ENCODE peak calls at places on chromosomes 4 and X, in five cellular contexts. One of them, this sample, is unnamed.

GRCh38 chr4:4334798-4335520 is 44.9 kb downstream of the ZBTB49 start:
- DNase-seq in neuronal stem cell: peak
- DNase-seq in H1: peak
- DNase-seq in trophoblast cell: peak
- DNase-seq in mesenchymal stem cell: peak
- DNase-seq in this sample: peak

GRCh38 chr4:117481742-117482141 is 396.4 kb upstream of the TRAM1L1 start:
- DNase-seq in neuronal stem cell: no peak
- DNase-seq in H1: no peak
- DNase-seq in trophoblast cell: peak
- DNase-seq in mesenchymal stem cell: peak
- DNase-seq in this sample: no peak

GRCh38 chr4:101066586-101066985 is 280.7 kb downstream of the PPP3CA start:
- DNase-seq in neuronal stem cell: no peak
- DNase-seq in H1: no peak
- DNase-seq in trophoblast cell: no peak
- DNase-seq in mesenchymal stem cell: no peak
- DNase-seq in this sample: no peak

GRCh38 chrX:45006002-45006800 is 133.2 kb downstream of the KDM6A start:
- DNase-seq in neuronal stem cell: no peak
- DNase-seq in H1: no peak
- DNase-seq in trophoblast cell: no peak
- DNase-seq in mesenchymal stem cell: no peak
- DNase-seq in this sample: peak

GRCh38 chr4:175504316-175504715 is 307.7 kb downstream of the GPM6A start:
- DNase-seq in neuronal stem cell: no peak
- DNase-seq in H1: no peak
- DNase-seq in trophoblast cell: peak
- DNase-seq in mesenchymal stem cell: no peak
- DNase-seq in this sample: no peak

GRCh38 chr4:163587867-163588266 is 93.4 kb downstream of the TMA16 start:
- DNase-seq in neuronal stem cell: no peak
- DNase-seq in H1: peak
- DNase-seq in trophoblast cell: peak
- DNase-seq in mesenchymal stem cell: no peak
- DNase-seq in this sample: no peak

GRCh38 chrX:72276478-72276953 is 532 bp downstream of the RPS4X start:
- DNase-seq in neuronal stem cell: no peak
- DNase-seq in H1: no peak
- DNase-seq in trophoblast cell: no peak
- DNase-seq in mesenchymal stem cell: no peak
- DNase-seq in this sample: no peak

GRCh38 chrX:149131780-149132179 is 373.3 kb downstream of the IDS start:
- DNase-seq in neuronal stem cell: no peak
- DNase-seq in H1: no peak
- DNase-seq in trophoblast cell: no peak
- DNase-seq in mesenchymal stem cell: peak
- DNase-seq in this sample: no peak

GRCh38 chr4:74223801-74224200 is 65.9 kb downstream of the MTHFD2L start:
- DNase-seq in neuronal stem cell: no peak
- DNase-seq in H1: no peak
- DNase-seq in trophoblast cell: peak
- DNase-seq in mesenchymal stem cell: peak
- DNase-seq in this sample: no peak

GRCh38 chr4:1091561-1091995 is 21.8 kb downstream of the RNF212 start:
- DNase-seq in neuronal stem cell: no peak
- DNase-seq in H1: no peak
- DNase-seq in trophoblast cell: no peak
- DNase-seq in mesenchymal stem cell: no peak
- DNase-seq in this sample: peak

GRCh38 chr4:101259876-101260275 is 87.5 kb downstream of the PPP3CA start:
- DNase-seq in neuronal stem cell: no peak
- DNase-seq in H1: no peak
- DNase-seq in trophoblast cell: peak
- DNase-seq in mesenchymal stem cell: no peak
- DNase-seq in this sample: no peak

GRCh38 chrX:15170927-15171326 is 99.0 kb downstream of the ASB9 start:
- DNase-seq in neuronal stem cell: no peak
- DNase-seq in H1: no peak
- DNase-seq in trophoblast cell: no peak
- DNase-seq in mesenchymal stem cell: peak
- DNase-seq in this sample: no peak

GRCh38 chr4:75702919-75703411 is 21.4 kb upstream of the USO1 start:
- DNase-seq in neuronal stem cell: no peak
- DNase-seq in H1: peak
- DNase-seq in trophoblast cell: no peak
- DNase-seq in mesenchymal stem cell: peak
- DNase-seq in this sample: peak

GRCh38 chrX:138745215-138745614 is 33.7 kb upstream of the FGF13 start:
- DNase-seq in neuronal stem cell: peak
- DNase-seq in H1: no peak
- DNase-seq in trophoblast cell: peak
- DNase-seq in mesenchymal stem cell: peak
- DNase-seq in this sample: no peak

GRCh38 chr4:165974647-165975335 is 101.8 kb downstream of the TLL1 start:
- DNase-seq in neuronal stem cell: no peak
- DNase-seq in H1: no peak
- DNase-seq in trophoblast cell: no peak
- DNase-seq in mesenchymal stem cell: no peak
- DNase-seq in this sample: no peak

GRCh38 chr4:184792950-184793555 is 32.7 kb downstream of the ACSL1 start:
- DNase-seq in neuronal stem cell: no peak
- DNase-seq in H1: no peak
- DNase-seq in trophoblast cell: peak
- DNase-seq in mesenchymal stem cell: peak
- DNase-seq in this sample: no peak

GRCh38 chr4:3437582-3437936 is 4.2 kb upstream of the HGFAC start:
- DNase-seq in neuronal stem cell: no peak
- DNase-seq in H1: no peak
- DNase-seq in trophoblast cell: peak
- DNase-seq in mesenchymal stem cell: no peak
- DNase-seq in this sample: no peak

GRCh38 chr4:56671373-56671772 is 9.7 kb downstream of the HOPX start:
- DNase-seq in neuronal stem cell: no peak
- DNase-seq in H1: no peak
- DNase-seq in trophoblast cell: no peak
- DNase-seq in mesenchymal stem cell: no peak
- DNase-seq in this sample: no peak

GRCh38 chr4:54099959-54100606 is at the start of gene GSX2:
- DNase-seq in neuronal stem cell: no peak
- DNase-seq in H1: peak
- DNase-seq in trophoblast cell: no peak
- DNase-seq in mesenchymal stem cell: no peak
- DNase-seq in this sample: peak

GRCh38 chr4:54098375-54098774 is 1.6 kb upstream of the GSX2 start:
- DNase-seq in neuronal stem cell: no peak
- DNase-seq in H1: no peak
- DNase-seq in trophoblast cell: no peak
- DNase-seq in mesenchymal stem cell: no peak
- DNase-seq in this sample: no peak

GRCh38 chr4:54100607-54101189 is 735 bp downstream of the GSX2 start:
- DNase-seq in neuronal stem cell: no peak
- DNase-seq in H1: peak
- DNase-seq in trophoblast cell: peak
- DNase-seq in mesenchymal stem cell: no peak
- DNase-seq in this sample: peak

GRCh38 chr4:54101190-54102041 is 1.5 kb downstream of the GSX2 start:
- DNase-seq in neuronal stem cell: no peak
- DNase-seq in H1: peak
- DNase-seq in trophoblast cell: no peak
- DNase-seq in mesenchymal stem cell: no peak
- DNase-seq in this sample: peak

GRCh38 chr4:54099287-54099958 is 540 bp upstream of the GSX2 start:
- DNase-seq in neuronal stem cell: no peak
- DNase-seq in H1: peak
- DNase-seq in trophoblast cell: peak
- DNase-seq in mesenchymal stem cell: no peak
- DNase-seq in this sample: peak
- H3K4ac ChIP-seq in neuronal stem cell: no peak
- H3K4ac ChIP-seq in H1: no peak
- H3K4ac ChIP-seq in trophoblast cell: no peak
- H3K4ac ChIP-seq in mesenchymal stem cell: no peak
- H3K4ac ChIP-seq in this sample: no peak

GRCh38 chrX:123739474-123739873 is 6.6 kb upstream of the THOC2 start:
- DNase-seq in neuronal stem cell: no peak
- DNase-seq in H1: no peak
- DNase-seq in trophoblast cell: no peak
- DNase-seq in mesenchymal stem cell: no peak
- DNase-seq in this sample: no peak

GRCh38 chrX:123740006-123740405 is 7.2 kb upstream of the THOC2 start:
- DNase-seq in neuronal stem cell: no peak
- DNase-seq in H1: no peak
- DNase-seq in trophoblast cell: no peak
- DNase-seq in mesenchymal stem cell: no peak
- DNase-seq in this sample: no peak

GRCh38 chrX:123745511-123745910 is 12.7 kb upstream of the THOC2 start:
- DNase-seq in neuronal stem cell: no peak
- DNase-seq in H1: no peak
- DNase-seq in trophoblast cell: peak
- DNase-seq in mesenchymal stem cell: no peak
- DNase-seq in this sample: no peak

GRCh38 chrX:123742440-123742839 is 9.6 kb upstream of the THOC2 start:
- DNase-seq in neuronal stem cell: no peak
- DNase-seq in H1: no peak
- DNase-seq in trophoblast cell: no peak
- DNase-seq in mesenchymal stem cell: no peak
- DNase-seq in this sample: no peak

DNA sequence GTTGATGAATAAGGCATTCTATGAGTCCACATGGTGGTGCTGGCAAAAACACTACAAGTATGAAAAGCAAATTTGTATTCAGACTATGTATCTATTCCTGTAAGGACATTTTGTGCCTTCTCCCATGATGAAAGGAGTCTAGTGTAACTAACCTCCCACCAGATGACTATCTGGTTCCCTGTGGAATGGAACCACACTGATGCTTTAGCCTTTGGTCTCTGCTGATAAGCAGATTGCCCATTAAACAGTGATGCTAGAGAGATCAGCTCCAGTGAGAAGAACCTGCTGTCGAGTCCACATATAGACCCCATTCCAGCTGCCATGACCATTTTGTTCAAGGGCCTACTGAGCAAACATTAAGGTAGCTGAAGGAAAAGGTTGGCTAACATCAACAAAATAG is 10.5 kb upstream of the THOC2 start:
- DNase-seq in neuronal stem cell: no peak
- DNase-seq in H1: no peak
- DNase-seq in trophoblast cell: peak
- DNase-seq in mesenchymal stem cell: no peak
- DNase-seq in this sample: no peak
- H2BK12ac ChIP-seq in neuronal stem cell: no peak
- H2BK12ac ChIP-seq in H1: no peak
- H2BK12ac ChIP-seq in trophoblast cell: no peak
- H2BK12ac ChIP-seq in mesenchymal stem cell: no peak
- H2BK12ac ChIP-seq in this sample: no peak

GRCh38 chr4:38665846-38666490 is 2.0 kb downstream of the KLF3 start:
- DNase-seq in neuronal stem cell: no peak
- DNase-seq in H1: no peak
- DNase-seq in trophoblast cell: peak
- DNase-seq in mesenchymal stem cell: peak
- DNase-seq in this sample: no peak

GRCh38 chr4:38664704-38665401 is 854 bp downstream of the KLF3 start:
- DNase-seq in neuronal stem cell: peak
- DNase-seq in H1: peak
- DNase-seq in trophoblast cell: peak
- DNase-seq in mesenchymal stem cell: peak
- DNase-seq in this sample: peak

GRCh38 chr4:38668203-38668602 is 4.2 kb downstream of the KLF3 start:
- DNase-seq in neuronal stem cell: no peak
- DNase-seq in H1: no peak
- DNase-seq in trophoblast cell: no peak
- DNase-seq in mesenchymal stem cell: no peak
- DNase-seq in this sample: no peak

GRCh38 chr4:38669233-38669632 is 5.2 kb downstream of the KLF3 start:
- DNase-seq in neuronal stem cell: no peak
- DNase-seq in H1: no peak
- DNase-seq in trophoblast cell: no peak
- DNase-seq in mesenchymal stem cell: peak
- DNase-seq in this sample: no peak

DNA sequence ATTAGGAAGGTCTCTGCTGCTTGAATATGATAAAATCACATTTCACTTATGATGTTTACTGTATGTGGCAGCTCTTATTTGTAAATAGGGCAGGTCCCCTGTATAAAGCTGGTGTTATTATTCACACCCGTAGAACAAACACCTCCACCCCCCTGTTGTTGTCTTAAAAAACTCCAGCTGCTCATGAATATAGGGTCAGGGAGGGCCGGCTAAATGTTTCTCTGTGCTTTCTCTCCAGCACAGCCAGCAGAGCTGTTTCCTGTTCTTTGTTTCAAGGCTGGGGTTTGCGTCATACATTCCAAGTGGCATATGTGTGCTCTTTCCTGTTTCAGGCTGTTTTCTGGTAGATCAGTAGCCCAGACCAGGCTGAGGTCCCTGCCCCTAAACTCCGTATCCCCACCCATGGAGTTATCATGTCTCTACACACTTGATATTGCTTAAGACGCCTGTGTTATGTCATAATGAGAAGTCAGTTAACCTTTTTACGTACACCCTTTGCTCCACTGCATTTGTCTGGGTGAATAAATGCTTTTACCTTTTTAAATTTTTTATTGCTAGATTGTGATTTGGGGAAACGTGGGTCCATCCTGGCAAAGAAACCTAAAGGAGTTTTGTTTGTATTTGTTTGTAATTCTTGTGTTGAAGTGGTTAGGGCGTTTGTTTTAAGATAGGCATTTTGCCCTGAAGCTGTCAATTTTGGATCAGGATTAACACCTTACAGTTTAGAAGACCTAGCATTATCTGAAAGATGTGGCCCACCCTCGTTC is 3.2 kb downstream of the KLF3 start:
- DNase-seq in neuronal stem cell: peak
- DNase-seq in H1: peak
- DNase-seq in trophoblast cell: peak
- DNase-seq in mesenchymal stem cell: peak
- DNase-seq in this sample: peak
- H3K4ac ChIP-seq in neuronal stem cell: no peak
- H3K4ac ChIP-seq in H1: peak
- H3K4ac ChIP-seq in trophoblast cell: no peak
- H3K4ac ChIP-seq in mesenchymal stem cell: no peak
- H3K4ac ChIP-seq in this sample: peak

GRCh38 chrX:19684265-19684664 is 169.0 kb upstream of the MAP3K15 start:
- DNase-seq in neuronal stem cell: no peak
- DNase-seq in H1: no peak
- DNase-seq in trophoblast cell: no peak
- DNase-seq in mesenchymal stem cell: no peak
- DNase-seq in this sample: no peak
- H2BK12ac ChIP-seq in neuronal stem cell: no peak
- H2BK12ac ChIP-seq in H1: no peak
- H2BK12ac ChIP-seq in trophoblast cell: no peak
- H2BK12ac ChIP-seq in mesenchymal stem cell: no peak
- H2BK12ac ChIP-seq in this sample: no peak